ENCODE peak calls at places on chromosomes 2 and 18, in four cellular contexts. E, V, K and I are unnamed samples.

GRCh38 chr2:133026536-133027177 is 356.7 kb upstream of the LYPD1 start:
- DNase-seq in E (peak; percentile 46), K (no peak), V (no peak), I (no peak)

GRCh38 chr2:144516417-144516980 is 3.4 kb downstream of the ZEB2 start:
- DNase-seq in K (no peak), V (peak; percentile 44), E (no peak), I (no peak)

GRCh38 chr2:217279571-217279970 is 419.7 kb upstream of the TNP1 start:
- DNase-seq in K (no peak), V (no peak), E (no peak), I (no peak)

GRCh38 chr18:70036771-70037452 is 89.2 kb upstream of the CD226 start:
- DNase-seq in K (no peak), E (no peak), V (peak; percentile 42), I (no peak)

GRCh38 chr2:196957442-196957841 is 30.9 kb upstream of the PGAP1 start:
- DNase-seq in V (no peak), K (no peak), E (no peak), I (no peak)

GRCh38 chr18:53745228-53745967 is 479.1 kb downstream of the MBD2 start:
- DNase-seq in V (no peak), E (no peak), K (no peak), I (no peak)

GRCh38 chr2:160254363-160254762 is 54.3 kb upstream of the ITGB6 start:
- DNase-seq in V (no peak), E (no peak), K (no peak), I (no peak)

GRCh38 chr2:148042219-148042618 is 21.3 kb downstream of the MBD5 start:
- DNase-seq in V (no peak), E (no peak), K (no peak), I (no peak)

GRCh38 chr18:37778417-37779165 is 213.0 kb upstream of the CELF4 start:
- DNase-seq in E (peak; percentile 93), V (peak; percentile 58), K (peak; percentile 37), I (peak; percentile 93)

GRCh38 chr2:71631411-71631931 is 178.1 kb downstream of the DYSF start:
- DNase-seq in K (no peak), V (no peak), E (no peak), I (no peak)

GRCh38 chr18:68478246-68478645 is 236.7 kb downstream of the TMX3 start:
- DNase-seq in K (no peak), E (no peak), V (no peak), I (no peak)

GRCh38 chr2:201257381-201257940 is 2.9 kb upstream of the CASP8 start:
- DNase-seq in E (no peak), V (peak; percentile 59), K (no peak), I (no peak)

GRCh38 chr2:176514805-176515500 is 245.7 kb downstream of the MTX2 start:
- DNase-seq in V (no peak), E (no peak), K (no peak), I (no peak)

GRCh38 chr2:203002054-203002821 is 12.4 kb upstream of the NBEAL1 start:
- DNase-seq in K (no peak), V (no peak), E (no peak), I (no peak)

GRCh38 chr18:70151554-70152130 is 53.8 kb downstream of the RTTN start:
- DNase-seq in V (peak; percentile 11), E (no peak), K (no peak), I (no peak)

GRCh38 chr18:10182009-10182624 is 268.3 kb downstream of the VAPA start:
- DNase-seq in V (no peak), E (no peak), K (no peak), I (no peak)

GRCh38 chr2:100350661-100351185 is 28.4 kb upstream of the LONRF2 start:
- DNase-seq in K (no peak), E (no peak), V (no peak), I (no peak)

GRCh38 chr2:223076573-223076972 is 24.6 kb downstream of the KCNE4 start:
- DNase-seq in K (no peak), V (no peak), E (no peak), I (no peak)

GRCh38 chr2:81304154-81304830 is 999.7 kb upstream of the LRRTM1 start:
- DNase-seq in V (no peak), E (no peak), K (no peak), I (no peak)

GRCh38 chr2:191436368-191437055 is 191.3 kb downstream of the MYO1B start:
- DNase-seq in K (peak; percentile 68), V (no peak), E (no peak), I (no peak)

GRCh38 chr2:68974251-68974650 is at the start of gene GKN1:
- DNase-seq in E (no peak), V (no peak), K (no peak), I (no peak)

GRCh38 chr2:239190921-239191885 is 209.6 kb downstream of the HDAC4 start:
- DNase-seq in K (no peak), E (no peak), V (no peak), I (no peak)

GRCh38 chr2:138421315-138421970 is 80.1 kb upstream of the SPOPL start:
- DNase-seq in E (no peak), K (peak; percentile 85), V (no peak), I (no peak)

GRCh38 chr2:237207641-237208040 is 122.0 kb downstream of the COPS8 start:
- DNase-seq in E (no peak), K (no peak), V (no peak), I (no peak)

GRCh38 chr2:136207665-136208064 is 89.7 kb upstream of the CXCR4 start:
- DNase-seq in K (no peak), V (no peak), E (no peak), I (no peak)

GRCh38 chr2:136206613-136207012 is 88.7 kb upstream of the CXCR4 start:
- DNase-seq in K (no peak), V (no peak), E (no peak), I (no peak)

GRCh38 chr2:136207030-136207623 is 89.2 kb upstream of the CXCR4 start:
- DNase-seq in K (no peak), E (no peak), V (no peak), I (no peak)

GRCh38 chr2:136209540-136210264 is 91.8 kb upstream of the CXCR4 start:
- DNase-seq in E (no peak), V (no peak), K (no peak), I (no peak)

DNA sequence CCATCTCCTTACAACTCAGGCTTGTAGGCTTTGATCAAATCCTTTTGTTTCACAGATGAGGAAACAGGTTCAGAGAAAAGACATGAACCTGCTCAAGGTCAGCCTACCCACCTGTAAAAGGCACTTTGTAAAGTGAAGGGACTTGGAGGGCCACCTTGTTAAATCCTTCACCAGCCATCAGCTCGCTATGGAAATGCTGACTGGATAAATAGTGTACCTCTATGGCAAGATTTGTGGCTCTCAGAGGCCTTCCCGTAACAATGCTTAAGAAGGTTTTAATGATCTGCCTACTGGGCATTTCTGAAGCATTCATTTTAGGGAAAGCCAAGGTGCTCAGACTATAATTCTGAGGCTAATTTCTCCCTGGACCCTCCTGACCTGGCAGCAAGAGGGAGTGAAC is 90.7 kb upstream of the CXCR4 start:
- DNase-seq in E (no peak), V (no peak), K (no peak), I (no peak)
- TF ChIP-seq ELF4 in E (no peak), V (no peak), K (no peak), I (no peak)

DNA sequence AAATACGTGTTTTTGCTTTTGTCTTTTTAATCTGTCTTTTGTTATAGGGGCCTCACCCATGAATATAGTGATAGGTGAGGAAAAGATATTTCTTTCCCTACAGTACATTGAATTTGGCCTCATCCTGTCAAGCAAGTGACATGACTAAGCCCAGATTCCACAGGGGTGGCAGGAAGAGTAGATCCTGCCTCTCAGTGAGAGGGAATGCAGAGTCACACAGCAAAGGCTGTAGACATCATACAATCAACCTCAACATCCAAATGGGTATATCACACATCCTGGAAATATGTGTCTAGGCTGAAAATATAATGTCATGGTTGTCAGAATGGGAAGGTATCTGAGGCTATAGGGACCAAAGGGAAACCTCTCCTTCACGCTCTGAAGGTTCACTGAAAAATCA is 269.6 kb downstream of the CDH20 start:
- DNase-seq in E (no peak), K (no peak), V (no peak), I (no peak)
- TF ChIP-seq SP1 in E (no peak), K (no peak), V (no peak), I (no peak)

DNA sequence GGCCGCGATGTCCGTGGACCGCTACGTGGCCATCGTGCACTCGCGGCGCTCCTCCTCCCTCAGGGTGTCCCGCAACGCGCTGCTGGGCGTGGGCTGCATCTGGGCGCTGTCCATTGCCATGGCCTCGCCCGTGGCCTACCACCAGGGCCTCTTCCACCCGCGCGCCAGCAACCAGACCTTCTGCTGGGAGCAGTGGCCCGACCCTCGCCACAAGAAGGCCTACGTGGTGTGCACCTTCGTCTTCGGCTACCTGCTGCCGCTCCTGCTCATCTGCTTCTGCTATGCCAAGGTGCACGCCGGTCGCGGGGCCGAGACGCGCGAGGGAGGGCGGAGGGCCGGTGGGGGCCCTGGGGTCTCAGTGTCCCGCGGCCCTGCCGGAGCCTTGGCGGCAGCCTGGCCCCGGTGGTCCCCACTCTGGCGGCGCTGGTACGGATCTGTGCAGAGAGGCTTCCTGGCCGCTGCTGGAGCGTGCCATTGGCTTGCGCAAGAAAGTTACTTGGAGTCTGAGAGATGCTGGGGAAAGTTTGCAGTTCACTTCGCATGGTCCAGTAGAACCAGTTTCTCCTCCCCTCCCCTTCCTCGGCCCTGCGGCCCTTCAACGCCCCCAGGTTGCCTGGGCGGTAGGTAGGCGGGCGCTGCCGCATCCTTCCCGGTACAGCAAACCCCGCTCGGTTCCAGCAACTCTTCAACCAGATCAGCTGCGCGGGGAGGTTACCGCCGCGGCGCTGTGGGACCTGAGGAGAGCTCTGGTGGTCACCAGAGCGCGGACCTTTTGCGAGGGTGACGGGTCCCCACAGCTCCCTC is 1.5 kb downstream of the GALR1 start:
- DNase-seq in E (peak; percentile 61), V (no peak), K (no peak), I (no peak)
- TF ChIP-seq ELF4 in E (no peak), V (no peak), K (no peak), I (no peak)

GRCh38 chr2:128324897-128325410 is 6.3 kb upstream of the HS6ST1 start:
- DNase-seq in E (no peak), V (no peak), K (no peak), I (no peak)

GRCh38 chr2:128324008-128324896 is 5.6 kb upstream of the HS6ST1 start:
- DNase-seq in E (peak; percentile 11), K (no peak), V (no peak), I (no peak)

GRCh38 chr2:128327180-128327964 is 8.7 kb upstream of the HS6ST1 start:
- DNase-seq in V (no peak), K (no peak), E (no peak), I (no peak)

GRCh38 chr2:128326296-128326790 is 7.7 kb upstream of the HS6ST1 start:
- DNase-seq in K (no peak), E (no peak), V (no peak), I (no peak)

DNA sequence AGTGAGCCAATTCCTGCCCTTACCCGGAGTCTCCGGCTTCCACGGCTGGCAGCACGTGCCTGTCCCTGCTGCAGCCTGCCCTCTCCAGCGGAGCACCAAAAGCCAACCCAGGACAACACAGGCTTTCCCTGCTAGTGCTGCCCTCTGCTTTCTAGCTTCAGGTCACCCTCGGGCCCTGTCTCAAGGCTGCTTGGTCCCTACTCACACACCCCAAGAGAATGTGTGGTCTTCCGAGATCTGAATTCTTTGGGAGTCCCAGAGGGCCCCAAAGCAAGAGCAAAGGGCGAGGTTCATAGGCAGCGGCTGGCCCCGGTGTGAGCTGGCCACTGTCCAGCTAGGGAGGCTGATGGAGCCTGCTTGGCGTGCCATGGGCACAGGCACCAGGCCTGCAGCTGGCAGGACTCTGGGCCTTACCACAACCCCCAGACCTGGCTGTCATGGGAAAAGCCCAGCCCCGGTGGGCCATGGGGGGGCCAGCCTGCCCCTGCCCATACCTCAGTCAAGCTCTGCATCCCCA is 7.1 kb upstream of the HS6ST1 start:
- DNase-seq in K (no peak), E (no peak), V (no peak), I (no peak)
- TF ChIP-seq SP1 in K (no peak), E (no peak), V (no peak), I (no peak)